ENCODE peak calls at places on chromosomes 1 and 21, in eight cellular contexts. One of them, this sample, is unnamed.
A peak's percentile ranks its signal among the peaks of the same experiment; 100 is the strongest.

GRCh38 chr1:32872189-32872898 is 1.6 kb upstream of the FNDC5 start:
- DNase-seq in pulmonary artery endothelial cell: no peak
- DNase-seq in IMR-90: peak; percentile 11
- DNase-seq in cardiac muscle cell: peak; percentile 68
- DNase-seq in HTR-8/SVneo: peak; percentile 62
- DNase-seq in WERI-Rb-1: peak; percentile 94
- DNase-seq in mucosa of descending colon: peak; percentile 87
- DNase-seq in stimulated activated CD8-positive, alpha-beta memory T cell treated with anti-CD3 and anti-CD28 coated beads, Interleukin-7, amount 100 ng/mL, for 1 hour: peak; percentile 52
- DNase-seq in this sample: no peak

GRCh38 chr1:236757640-236758039 is 37.5 kb upstream of the MTR start:
- DNase-seq in HTR-8/SVneo: no peak
- DNase-seq in stimulated activated CD8-positive, alpha-beta memory T cell treated with anti-CD3 and anti-CD28 coated beads, Interleukin-7, amount 100 ng/mL, for 1 hour: no peak
- DNase-seq in pulmonary artery endothelial cell: no peak
- DNase-seq in cardiac muscle cell: no peak
- DNase-seq in WERI-Rb-1: no peak
- DNase-seq in IMR-90: no peak
- DNase-seq in mucosa of descending colon: no peak
- DNase-seq in this sample: no peak

GRCh38 chr1:68213843-68214242 is 18.5 kb downstream of the WLS start:
- DNase-seq in cardiac muscle cell: peak; percentile 89
- DNase-seq in mucosa of descending colon: peak; percentile 68
- DNase-seq in HTR-8/SVneo: no peak
- DNase-seq in pulmonary artery endothelial cell: no peak
- DNase-seq in IMR-90: peak; percentile 58
- DNase-seq in WERI-Rb-1: no peak
- DNase-seq in stimulated activated CD8-positive, alpha-beta memory T cell treated with anti-CD3 and anti-CD28 coated beads, Interleukin-7, amount 100 ng/mL, for 1 hour: no peak
- DNase-seq in this sample: no peak

GRCh38 chr1:92599184-92599583 is 112.5 kb upstream of the GFI1 start:
- DNase-seq in stimulated activated CD8-positive, alpha-beta memory T cell treated with anti-CD3 and anti-CD28 coated beads, Interleukin-7, amount 100 ng/mL, for 1 hour: no peak
- DNase-seq in HTR-8/SVneo: peak; percentile 13
- DNase-seq in IMR-90: peak; percentile 51
- DNase-seq in cardiac muscle cell: peak; percentile 64
- DNase-seq in mucosa of descending colon: no peak
- DNase-seq in pulmonary artery endothelial cell: no peak
- DNase-seq in WERI-Rb-1: no peak
- DNase-seq in this sample: no peak

GRCh38 chr21:45154511-45155508 is 80.4 kb downstream of the ADARB1 start:
- DNase-seq in mucosa of descending colon: no peak
- DNase-seq in IMR-90: peak; percentile 87
- DNase-seq in HTR-8/SVneo: no peak
- DNase-seq in stimulated activated CD8-positive, alpha-beta memory T cell treated with anti-CD3 and anti-CD28 coated beads, Interleukin-7, amount 100 ng/mL, for 1 hour: no peak
- DNase-seq in WERI-Rb-1: no peak
- DNase-seq in cardiac muscle cell: peak; percentile 72
- DNase-seq in pulmonary artery endothelial cell: no peak
- DNase-seq in this sample: no peak

GRCh38 chr1:24127134-24127800 is 15.3 kb upstream of the MYOM3 start:
- DNase-seq in pulmonary artery endothelial cell: no peak
- DNase-seq in mucosa of descending colon: no peak
- DNase-seq in stimulated activated CD8-positive, alpha-beta memory T cell treated with anti-CD3 and anti-CD28 coated beads, Interleukin-7, amount 100 ng/mL, for 1 hour: no peak
- DNase-seq in WERI-Rb-1: no peak
- DNase-seq in HTR-8/SVneo: no peak
- DNase-seq in IMR-90: no peak
- DNase-seq in cardiac muscle cell: no peak
- DNase-seq in this sample: no peak

GRCh38 chr21:44517175-44517899 is 22.7 kb downstream of the KRTAP10-1 start:
- DNase-seq in cardiac muscle cell: no peak
- DNase-seq in stimulated activated CD8-positive, alpha-beta memory T cell treated with anti-CD3 and anti-CD28 coated beads, Interleukin-7, amount 100 ng/mL, for 1 hour: no peak
- DNase-seq in WERI-Rb-1: peak; percentile 52
- DNase-seq in IMR-90: peak; percentile 29
- DNase-seq in pulmonary artery endothelial cell: no peak
- DNase-seq in HTR-8/SVneo: peak; percentile 45
- DNase-seq in mucosa of descending colon: no peak
- DNase-seq in this sample: no peak

GRCh38 chr21:23986214-23986613 is 1621.1 kb downstream of the MRPL39 start:
- DNase-seq in mucosa of descending colon: no peak
- DNase-seq in stimulated activated CD8-positive, alpha-beta memory T cell treated with anti-CD3 and anti-CD28 coated beads, Interleukin-7, amount 100 ng/mL, for 1 hour: no peak
- DNase-seq in cardiac muscle cell: no peak
- DNase-seq in HTR-8/SVneo: no peak
- DNase-seq in IMR-90: no peak
- DNase-seq in WERI-Rb-1: no peak
- DNase-seq in pulmonary artery endothelial cell: no peak
- DNase-seq in this sample: no peak

GRCh38 chr1:112262301-112262700 is 133.7 kb upstream of the CTTNBP2NL start:
- DNase-seq in mucosa of descending colon: no peak
- DNase-seq in pulmonary artery endothelial cell: no peak
- DNase-seq in cardiac muscle cell: no peak
- DNase-seq in WERI-Rb-1: no peak
- DNase-seq in HTR-8/SVneo: no peak
- DNase-seq in IMR-90: no peak
- DNase-seq in stimulated activated CD8-positive, alpha-beta memory T cell treated with anti-CD3 and anti-CD28 coated beads, Interleukin-7, amount 100 ng/mL, for 1 hour: no peak
- DNase-seq in this sample: no peak

GRCh38 chr1:16396591-16396990 is 29.5 kb downstream of the SZRD1 start:
- DNase-seq in cardiac muscle cell: peak; percentile 88
- DNase-seq in stimulated activated CD8-positive, alpha-beta memory T cell treated with anti-CD3 and anti-CD28 coated beads, Interleukin-7, amount 100 ng/mL, for 1 hour: no peak
- DNase-seq in WERI-Rb-1: peak; percentile 44
- DNase-seq in HTR-8/SVneo: peak; percentile 76
- DNase-seq in pulmonary artery endothelial cell: peak; percentile 39
- DNase-seq in IMR-90: peak; percentile 84
- DNase-seq in mucosa of descending colon: no peak
- DNase-seq in this sample: no peak

GRCh38 chr1:205939690-205940330 is 3.4 kb downstream of the SLC26A9 start:
- DNase-seq in mucosa of descending colon: no peak
- DNase-seq in pulmonary artery endothelial cell: no peak
- DNase-seq in WERI-Rb-1: peak; percentile 87
- DNase-seq in IMR-90: no peak
- DNase-seq in stimulated activated CD8-positive, alpha-beta memory T cell treated with anti-CD3 and anti-CD28 coated beads, Interleukin-7, amount 100 ng/mL, for 1 hour: no peak
- DNase-seq in HTR-8/SVneo: no peak
- DNase-seq in cardiac muscle cell: no peak
- DNase-seq in this sample: no peak

GRCh38 chr1:173870252-173871075 is 2.3 kb downstream of the ZBTB37 start:
- DNase-seq in WERI-Rb-1: no peak
- DNase-seq in HTR-8/SVneo: no peak
- DNase-seq in cardiac muscle cell: no peak
- DNase-seq in stimulated activated CD8-positive, alpha-beta memory T cell treated with anti-CD3 and anti-CD28 coated beads, Interleukin-7, amount 100 ng/mL, for 1 hour: no peak
- DNase-seq in pulmonary artery endothelial cell: peak; percentile 51
- DNase-seq in IMR-90: no peak
- DNase-seq in mucosa of descending colon: peak; percentile 46
- DNase-seq in this sample: no peak

GRCh38 chr1:160665330-160666078 is 18.7 kb upstream of the SLAMF1 start:
- DNase-seq in mucosa of descending colon: peak; percentile 55
- DNase-seq in cardiac muscle cell: peak; percentile 83
- DNase-seq in IMR-90: no peak
- DNase-seq in pulmonary artery endothelial cell: no peak
- DNase-seq in WERI-Rb-1: no peak
- DNase-seq in stimulated activated CD8-positive, alpha-beta memory T cell treated with anti-CD3 and anti-CD28 coated beads, Interleukin-7, amount 100 ng/mL, for 1 hour: no peak
- DNase-seq in HTR-8/SVneo: no peak
- DNase-seq in this sample: no peak

GRCh38 chr1:208165659-208166058 is 78.5 kb downstream of the PLXNA2 start:
- DNase-seq in stimulated activated CD8-positive, alpha-beta memory T cell treated with anti-CD3 and anti-CD28 coated beads, Interleukin-7, amount 100 ng/mL, for 1 hour: no peak
- DNase-seq in WERI-Rb-1: peak; percentile 64
- DNase-seq in mucosa of descending colon: no peak
- DNase-seq in IMR-90: peak; percentile 5
- DNase-seq in HTR-8/SVneo: no peak
- DNase-seq in cardiac muscle cell: no peak
- DNase-seq in pulmonary artery endothelial cell: no peak
- DNase-seq in this sample: no peak

GRCh38 chr1:58804853-58805252 is 21.0 kb upstream of the JUN start:
- DNase-seq in IMR-90: no peak
- DNase-seq in cardiac muscle cell: no peak
- DNase-seq in stimulated activated CD8-positive, alpha-beta memory T cell treated with anti-CD3 and anti-CD28 coated beads, Interleukin-7, amount 100 ng/mL, for 1 hour: no peak
- DNase-seq in pulmonary artery endothelial cell: no peak
- DNase-seq in WERI-Rb-1: no peak
- DNase-seq in HTR-8/SVneo: no peak
- DNase-seq in mucosa of descending colon: no peak
- DNase-seq in this sample: no peak

GRCh38 chr1:6220236-6220635 is 14.3 kb downstream of the RNF207 start:
- DNase-seq in stimulated activated CD8-positive, alpha-beta memory T cell treated with anti-CD3 and anti-CD28 coated beads, Interleukin-7, amount 100 ng/mL, for 1 hour: no peak
- DNase-seq in mucosa of descending colon: no peak
- DNase-seq in HTR-8/SVneo: no peak
- DNase-seq in IMR-90: peak; percentile 49
- DNase-seq in WERI-Rb-1: no peak
- DNase-seq in cardiac muscle cell: no peak
- DNase-seq in pulmonary artery endothelial cell: no peak
- DNase-seq in this sample: no peak

GRCh38 chr1:61631436-61631835 is 93.5 kb downstream of the TM2D1 start:
- DNase-seq in WERI-Rb-1: no peak
- DNase-seq in HTR-8/SVneo: no peak
- DNase-seq in cardiac muscle cell: no peak
- DNase-seq in mucosa of descending colon: no peak
- DNase-seq in stimulated activated CD8-positive, alpha-beta memory T cell treated with anti-CD3 and anti-CD28 coated beads, Interleukin-7, amount 100 ng/mL, for 1 hour: no peak
- DNase-seq in pulmonary artery endothelial cell: no peak
- DNase-seq in IMR-90: no peak
- DNase-seq in this sample: no peak

GRCh38 chr1:67227196-67227595 is 60.9 kb downstream of the IL23R start:
- DNase-seq in stimulated activated CD8-positive, alpha-beta memory T cell treated with anti-CD3 and anti-CD28 coated beads, Interleukin-7, amount 100 ng/mL, for 1 hour: no peak
- DNase-seq in HTR-8/SVneo: no peak
- DNase-seq in cardiac muscle cell: peak; percentile 6
- DNase-seq in IMR-90: no peak
- DNase-seq in pulmonary artery endothelial cell: no peak
- DNase-seq in mucosa of descending colon: no peak
- DNase-seq in WERI-Rb-1: no peak
- DNase-seq in this sample: no peak

GRCh38 chr21:35475768-35476167 is 426.7 kb upstream of the RUNX1 start:
- DNase-seq in stimulated activated CD8-positive, alpha-beta memory T cell treated with anti-CD3 and anti-CD28 coated beads, Interleukin-7, amount 100 ng/mL, for 1 hour: no peak
- DNase-seq in cardiac muscle cell: peak; percentile 85
- DNase-seq in WERI-Rb-1: no peak
- DNase-seq in pulmonary artery endothelial cell: no peak
- DNase-seq in HTR-8/SVneo: peak; percentile 34
- DNase-seq in mucosa of descending colon: no peak
- DNase-seq in IMR-90: peak; percentile 75
- DNase-seq in this sample: no peak

GRCh38 chr1:183589836-183590224 is 429 bp downstream of the NCF2 start:
- DNase-seq in HTR-8/SVneo: no peak
- DNase-seq in stimulated activated CD8-positive, alpha-beta memory T cell treated with anti-CD3 and anti-CD28 coated beads, Interleukin-7, amount 100 ng/mL, for 1 hour: no peak
- DNase-seq in mucosa of descending colon: no peak
- DNase-seq in WERI-Rb-1: no peak
- DNase-seq in IMR-90: no peak
- DNase-seq in cardiac muscle cell: no peak
- DNase-seq in pulmonary artery endothelial cell: no peak
- DNase-seq in this sample: no peak

GRCh38 chr1:245207801-245208200 is 53.0 kb downstream of the KIF26B start:
- DNase-seq in pulmonary artery endothelial cell: no peak
- DNase-seq in IMR-90: no peak
- DNase-seq in HTR-8/SVneo: no peak
- DNase-seq in cardiac muscle cell: no peak
- DNase-seq in WERI-Rb-1: no peak
- DNase-seq in mucosa of descending colon: no peak
- DNase-seq in stimulated activated CD8-positive, alpha-beta memory T cell treated with anti-CD3 and anti-CD28 coated beads, Interleukin-7, amount 100 ng/mL, for 1 hour: no peak
- DNase-seq in this sample: no peak

GRCh38 chr1:188903241-188903640 is 1574.4 kb downstream of the BRINP3 start:
- DNase-seq in WERI-Rb-1: no peak
- DNase-seq in HTR-8/SVneo: no peak
- DNase-seq in cardiac muscle cell: no peak
- DNase-seq in stimulated activated CD8-positive, alpha-beta memory T cell treated with anti-CD3 and anti-CD28 coated beads, Interleukin-7, amount 100 ng/mL, for 1 hour: no peak
- DNase-seq in mucosa of descending colon: no peak
- DNase-seq in IMR-90: no peak
- DNase-seq in pulmonary artery endothelial cell: no peak
- DNase-seq in this sample: no peak

GRCh38 chr1:156926175-156926574 is 5.7 kb downstream of the LRRC71 start:
- DNase-seq in cardiac muscle cell: peak; percentile 55
- DNase-seq in HTR-8/SVneo: peak; percentile 51
- DNase-seq in stimulated activated CD8-positive, alpha-beta memory T cell treated with anti-CD3 and anti-CD28 coated beads, Interleukin-7, amount 100 ng/mL, for 1 hour: no peak
- DNase-seq in WERI-Rb-1: no peak
- DNase-seq in IMR-90: peak; percentile 56
- DNase-seq in pulmonary artery endothelial cell: no peak
- DNase-seq in mucosa of descending colon: peak; percentile 81
- DNase-seq in this sample: no peak

GRCh38 chr1:31760901-31761470 is 3.2 kb downstream of the ADGRB2 start:
- DNase-seq in cardiac muscle cell: peak; percentile 67
- DNase-seq in IMR-90: peak; percentile 60
- DNase-seq in WERI-Rb-1: peak; percentile 55
- DNase-seq in mucosa of descending colon: peak; percentile 46
- DNase-seq in stimulated activated CD8-positive, alpha-beta memory T cell treated with anti-CD3 and anti-CD28 coated beads, Interleukin-7, amount 100 ng/mL, for 1 hour: peak; percentile 48
- DNase-seq in HTR-8/SVneo: peak; percentile 69
- DNase-seq in pulmonary artery endothelial cell: no peak
- DNase-seq in this sample: peak; percentile 47

GRCh38 chr1:37860346-37860666 is 914 bp upstream of the MTF1 start:
- DNase-seq in IMR-90: no peak
- DNase-seq in WERI-Rb-1: no peak
- DNase-seq in mucosa of descending colon: no peak
- DNase-seq in cardiac muscle cell: no peak
- DNase-seq in stimulated activated CD8-positive, alpha-beta memory T cell treated with anti-CD3 and anti-CD28 coated beads, Interleukin-7, amount 100 ng/mL, for 1 hour: no peak
- DNase-seq in HTR-8/SVneo: no peak
- DNase-seq in pulmonary artery endothelial cell: no peak
- DNase-seq in this sample: no peak

GRCh38 chr1:191674780-191675179 is 483.5 kb upstream of the RGS18 start:
- DNase-seq in stimulated activated CD8-positive, alpha-beta memory T cell treated with anti-CD3 and anti-CD28 coated beads, Interleukin-7, amount 100 ng/mL, for 1 hour: no peak
- DNase-seq in HTR-8/SVneo: no peak
- DNase-seq in cardiac muscle cell: no peak
- DNase-seq in mucosa of descending colon: no peak
- DNase-seq in IMR-90: no peak
- DNase-seq in WERI-Rb-1: no peak
- DNase-seq in pulmonary artery endothelial cell: no peak
- DNase-seq in this sample: no peak

GRCh38 chr1:4563586-4563985 is 90.8 kb upstream of the AJAP1 start:
- DNase-seq in WERI-Rb-1: no peak
- DNase-seq in IMR-90: no peak
- DNase-seq in stimulated activated CD8-positive, alpha-beta memory T cell treated with anti-CD3 and anti-CD28 coated beads, Interleukin-7, amount 100 ng/mL, for 1 hour: no peak
- DNase-seq in HTR-8/SVneo: no peak
- DNase-seq in pulmonary artery endothelial cell: no peak
- DNase-seq in mucosa of descending colon: no peak
- DNase-seq in cardiac muscle cell: no peak
- DNase-seq in this sample: no peak

GRCh38 chr1:203360772-203361171 is 9.8 kb upstream of the FMOD start:
- DNase-seq in stimulated activated CD8-positive, alpha-beta memory T cell treated with anti-CD3 and anti-CD28 coated beads, Interleukin-7, amount 100 ng/mL, for 1 hour: no peak
- DNase-seq in mucosa of descending colon: no peak
- DNase-seq in IMR-90: no peak
- DNase-seq in WERI-Rb-1: peak; percentile 56
- DNase-seq in pulmonary artery endothelial cell: no peak
- DNase-seq in cardiac muscle cell: no peak
- DNase-seq in HTR-8/SVneo: no peak
- DNase-seq in this sample: no peak

GRCh38 chr1:121408354-121408753 is 223.6 kb downstream of the SRGAP2C start:
- DNase-seq in WERI-Rb-1: no peak
- DNase-seq in cardiac muscle cell: no peak
- DNase-seq in pulmonary artery endothelial cell: no peak
- DNase-seq in IMR-90: no peak
- DNase-seq in mucosa of descending colon: no peak
- DNase-seq in HTR-8/SVneo: no peak
- DNase-seq in stimulated activated CD8-positive, alpha-beta memory T cell treated with anti-CD3 and anti-CD28 coated beads, Interleukin-7, amount 100 ng/mL, for 1 hour: no peak
- DNase-seq in this sample: no peak

GRCh38 chr1:207959141-207959825 is 48.4 kb upstream of the CD34 start:
- DNase-seq in pulmonary artery endothelial cell: no peak
- DNase-seq in IMR-90: peak; percentile 38
- DNase-seq in mucosa of descending colon: peak; percentile 59
- DNase-seq in stimulated activated CD8-positive, alpha-beta memory T cell treated with anti-CD3 and anti-CD28 coated beads, Interleukin-7, amount 100 ng/mL, for 1 hour: no peak
- DNase-seq in cardiac muscle cell: peak; percentile 78
- DNase-seq in HTR-8/SVneo: no peak
- DNase-seq in WERI-Rb-1: no peak
- DNase-seq in this sample: peak; percentile 11

GRCh38 chr1:192927496-192927895 is 118.7 kb downstream of the RGS2 start:
- DNase-seq in WERI-Rb-1: no peak
- DNase-seq in IMR-90: no peak
- DNase-seq in HTR-8/SVneo: no peak
- DNase-seq in cardiac muscle cell: no peak
- DNase-seq in pulmonary artery endothelial cell: no peak
- DNase-seq in mucosa of descending colon: no peak
- DNase-seq in stimulated activated CD8-positive, alpha-beta memory T cell treated with anti-CD3 and anti-CD28 coated beads, Interleukin-7, amount 100 ng/mL, for 1 hour: no peak
- DNase-seq in this sample: no peak

This sample was measured in activated gamma-delta T cell.